ENCODE peak calls at places on chromosomes 6 and 20, in eight cellular contexts. R, V, H, B, A, Q, P and K are unnamed samples. For H3K36me3 and H3K27me3, the result is how much of the 10 kb centered on the place peaks cover.

GRCh38 chr6:127855542-127856159 is 45.2 kb downstream of the THEMIS start:
- DNase-seq in R (no peak), V (no peak), H (peak), B (peak), A (no peak), Q (peak), P (no peak), K (no peak)

GRCh38 chr6:33744895-33745546 is 1.7 kb downstream of the IP6K3 start:
- DNase-seq in R (no peak), V (no peak), H (no peak), B (no peak), A (no peak), Q (no peak), P (no peak), K (peak)

GRCh38 chr20:63441136-63441776 is 31.2 kb downstream of the KCNQ2 start:
- DNase-seq in R (no peak), V (no peak), H (no peak), B (no peak), A (no peak), Q (no peak), P (no peak), K (no peak)

GRCh38 chr20:2907519-2907918 is 34.2 kb downstream of the PTPRA start:
- DNase-seq in R (no peak), V (no peak), H (no peak), B (no peak), A (no peak), Q (no peak), P (no peak), K (no peak)

GRCh38 chr20:4091332-4092135 is 76.2 kb upstream of the RNF24 start:
- DNase-seq in R (no peak), V (peak), H (peak), B (peak), A (no peak), Q (peak), P (peak), K (peak)

GRCh38 chr6:28225056-28225834 is at the start of gene ZSCAN9:
- DNase-seq in R (no peak), V (peak), H (peak), B (peak), A (peak), Q (peak), P (peak), K (peak)

GRCh38 chr6:38138374-38138773 is 318.8 kb downstream of the ZFAND3 start:
- DNase-seq in R (no peak), V (no peak), H (peak), B (no peak), A (no peak), Q (no peak), P (no peak), K (peak)

GRCh38 chr20:13128173-13128572 is 92.9 kb upstream of the ISM1 start:
- DNase-seq in R (no peak), V (no peak), H (no peak), B (no peak), A (no peak), Q (no peak), P (no peak), K (no peak)

GRCh38 chr6:11212625-11213024 is 19.8 kb downstream of the NEDD9 start:
- DNase-seq in R (no peak), V (no peak), H (no peak), B (peak), A (no peak), Q (no peak), P (no peak), K (no peak)

GRCh38 chr6:88650029-88650619 is 313.3 kb downstream of the RNGTT start:
- DNase-seq in R (no peak), V (no peak), H (no peak), B (no peak), A (no peak), Q (no peak), P (no peak), K (no peak)

GRCh38 chr6:31128093-31128676 is 7.9 kb upstream of the CDSN start:
- DNase-seq in R (no peak), V (peak), H (peak), B (peak), A (no peak), Q (peak), P (no peak), K (peak)

GRCh38 chr6:88492824-88493223 is 326.7 kb upstream of the CNR1 start:
- DNase-seq in R (no peak), V (no peak), H (no peak), B (no peak), A (no peak), Q (peak), P (no peak), K (peak)

GRCh38 chr6:148407372-148407771 is 64.7 kb downstream of the SASH1 start:
- DNase-seq in R (no peak), V (no peak), H (no peak), B (no peak), A (no peak), Q (no peak), P (no peak), K (no peak)

GRCh38 chr20:31638317-31638716 is 605 bp downstream of the COX4I2 start:
- DNase-seq in R (no peak), V (no peak), H (no peak), B (no peak), A (no peak), Q (no peak), P (no peak), K (peak)

GRCh38 chr20:32582659-32583580 is 2.2 kb downstream of the NOL4L start:
- DNase-seq in R (no peak), V (peak), H (peak), B (peak), A (no peak), Q (peak), P (no peak), K (peak)

GRCh38 chr6:13362432-13362831 is 34.1 kb upstream of the TBC1D7 start:
- DNase-seq in R (no peak), V (no peak), H (no peak), B (no peak), A (no peak), Q (no peak), P (no peak), K (no peak)

GRCh38 chr6:33720998-33721397 is 9.5 kb upstream of the UQCC2 start:
- DNase-seq in R (no peak), V (no peak), H (no peak), B (no peak), A (no peak), Q (no peak), P (no peak), K (no peak)

GRCh38 chr6:30717129-30717844 is at the start of gene MDC1:
- DNase-seq in R (peak), V (peak), H (peak), B (peak), A (peak), Q (peak), P (peak), K (peak)

GRCh38 chr20:6909608-6910007 is 142.1 kb downstream of the BMP2 start:
- DNase-seq in R (no peak), V (no peak), H (no peak), B (no peak), A (no peak), Q (no peak), P (no peak), K (no peak)

GRCh38 chr6:31639449-31639861 is 13.0 kb downstream of the BAG6 start:
- DNase-seq in R (no peak), V (no peak), H (no peak), B (no peak), A (no peak), Q (no peak), P (no peak), K (no peak)

GRCh38 chr6:95249176-95249575 is 328.2 kb upstream of the MANEA start:
- DNase-seq in R (no peak), V (no peak), H (no peak), B (no peak), A (no peak), Q (no peak), P (no peak), K (no peak)

GRCh38 chr6:157831424-157832249 is 8.6 kb downstream of the SNX9 start:
- DNase-seq in R (no peak), V (no peak), H (peak), B (no peak), A (no peak), Q (no peak), P (no peak), K (peak)

GRCh38 chr20:36275011-36275410 is 31.1 kb upstream of the DLGAP4 start:
- DNase-seq in R (no peak), V (no peak), H (no peak), B (no peak), A (no peak), Q (no peak), P (no peak), K (peak)

GRCh38 chr6:69279805-69280204 is 517.0 kb downstream of the LMBRD1 start:
- DNase-seq in R (no peak), V (no peak), H (peak), B (no peak), A (no peak), Q (no peak), P (no peak), K (no peak)

GRCh38 chr6:90003941-90004340 is 109.7 kb downstream of the GJA10 start:
- DNase-seq in R (no peak), V (no peak), H (no peak), B (no peak), A (no peak), Q (no peak), P (no peak), K (no peak)

GRCh38 chr6:129709909-129710721 is at the start of gene ARHGAP18:
- DNase-seq in R (peak), V (peak), H (peak), B (peak), A (peak), Q (peak), P (peak), K (peak)

GRCh38 chr6:163585932-163586437 is 171.5 kb downstream of the QKI start:
- DNase-seq in R (no peak), V (no peak), H (no peak), B (peak), A (no peak), Q (peak), P (no peak), K (no peak)

GRCh38 chr20:39850821-39851330 is 838.2 kb downstream of the MAFB start:
- DNase-seq in R (no peak), V (no peak), H (peak), B (no peak), A (no peak), Q (no peak), P (no peak), K (peak)

GRCh38 chr20:47546184-47547033 is 44.7 kb downstream of the NCOA3 start:
- DNase-seq in R (no peak), V (no peak), H (no peak), B (no peak), A (no peak), Q (no peak), P (no peak), K (no peak)

GRCh38 chr6:76681781-76682180 is 609.3 kb upstream of the IMPG1 start:
- DNase-seq in R (no peak), V (no peak), H (no peak), B (no peak), A (no peak), Q (no peak), P (no peak), K (no peak)

GRCh38 chr20:25237610-25238318 is 10.1 kb upstream of the PYGB start:
- DNase-seq in R (peak), V (no peak), H (no peak), B (no peak), A (peak), Q (peak), P (no peak), K (no peak)

GRCh38 chr6:28537065-28537464 is 11.4 kb downstream of the GPX5 start:
- DNase-seq in R (no peak), V (no peak), H (peak), B (no peak), A (peak), Q (no peak), P (no peak), K (no peak)

GRCh38 chr6:168827484-168827883 is 386.5 kb downstream of the SMOC2 start:
- DNase-seq in R (no peak), V (no peak), H (no peak), B (no peak), A (peak), Q (no peak), P (no peak), K (no peak)

GRCh38 chr20:48329676-48330644 is 497.8 kb downstream of the PREX1 start:
- DNase-seq in R (no peak), V (no peak), H (peak), B (no peak), A (no peak), Q (no peak), P (peak), K (peak)

GRCh38 chr6:102415891-102416290 is 1022.4 kb downstream of the GRIK2 start:
- DNase-seq in R (no peak), V (no peak), H (no peak), B (no peak), A (no peak), Q (no peak), P (no peak), K (no peak)

GRCh38 chr20:2865630-2866029 is 7.7 kb upstream of the PTPRA start:
- DNase-seq in R (no peak), V (no peak), H (peak), B (no peak), A (no peak), Q (no peak), P (no peak), K (peak)

GRCh38 chr6:167699141-167700036 is 127.3 kb upstream of the AFDN start:
- DNase-seq in R (peak), V (peak), H (peak), B (peak), A (no peak), Q (peak), P (peak), K (peak)

GRCh38 chr6:1608976-1609661 is 596 bp upstream of the FOXC1 start:
- DNase-seq in R (no peak), V (peak), H (peak), B (no peak), A (no peak), Q (peak), P (no peak), K (peak)

GRCh38 chr20:8790442-8791074 is 278.3 kb upstream of the PLCB4 start:
- DNase-seq in R (no peak), V (no peak), H (peak), B (peak), A (no peak), Q (no peak), P (no peak), K (peak)

GRCh38 chr20:57705103-57705899 is 4.5 kb downstream of the PMEPA1 start:
- DNase-seq in R (no peak), V (no peak), H (no peak), B (no peak), A (no peak), Q (no peak), P (no peak), K (no peak)
- H3K4me3 ChIP-seq in R (no peak), V (no peak), H (peak), B (no peak), A (no peak), Q (no peak), P (no peak), K (no peak)

DNA sequence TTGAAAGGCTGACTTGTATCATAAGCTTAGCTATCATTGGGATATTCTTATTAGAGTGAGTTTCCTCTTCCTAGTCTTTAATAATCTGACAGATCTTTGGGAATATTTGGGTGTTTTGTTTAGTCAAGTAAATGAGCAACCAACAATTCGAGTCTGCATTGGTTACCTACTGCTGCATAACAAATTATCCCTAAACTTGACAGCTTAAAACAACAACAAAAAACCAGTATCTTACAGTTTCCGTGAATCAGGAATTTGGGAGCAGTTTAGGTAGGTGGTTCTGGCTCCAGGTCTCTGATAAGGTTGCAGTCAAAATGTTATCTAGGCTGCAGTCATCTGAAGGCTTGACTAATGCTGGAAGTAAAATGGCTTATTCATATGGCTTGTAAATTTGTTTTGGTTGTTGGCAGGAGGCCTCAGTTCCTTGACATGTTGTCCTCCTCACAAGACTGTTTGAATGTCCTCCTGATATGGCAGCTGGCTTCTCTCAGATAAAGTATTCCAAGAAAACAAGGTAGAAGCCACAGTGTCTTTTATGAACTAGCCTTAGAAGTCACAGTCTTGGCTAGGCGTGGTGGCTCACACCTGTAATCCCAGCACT is 7.2 kb downstream of the GTF3C6 start:
- DNase-seq in R (no peak), V (no peak), H (peak), B (no peak), A (no peak), Q (no peak), P (no peak), K (no peak)
- H3K36me3 ChIP-seq in R (under half), V (half or more), H (half or more), B (under half), A (half or more), Q (under half), P (half or more), K (under half)

DNA sequence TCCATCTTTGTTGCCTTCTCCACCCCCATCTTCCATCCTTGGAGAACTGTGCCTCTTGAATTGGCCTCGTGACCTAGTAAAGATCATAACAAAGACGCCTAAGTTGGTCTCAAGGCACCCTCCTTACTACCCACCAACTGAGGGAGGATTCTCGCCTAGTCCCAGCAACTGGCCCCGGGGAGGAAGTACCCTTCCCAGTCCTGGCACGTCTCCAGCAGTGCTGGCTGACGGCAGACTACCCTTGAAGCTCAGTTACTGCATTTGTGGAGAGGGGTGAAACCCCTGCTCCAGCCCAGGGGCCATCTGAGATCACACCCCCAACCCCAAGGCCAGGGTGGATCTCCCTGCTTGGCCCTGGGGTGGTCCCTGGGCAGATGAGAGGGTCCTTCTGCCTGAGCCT is 2.1 kb upstream of the OSBPL2 start:
- DNase-seq in R (no peak), V (no peak), H (no peak), B (no peak), A (no peak), Q (no peak), P (no peak), K (no peak)
- H3K27me3 ChIP-seq in R (under half), V (under half), H (under half), B (under half), A (under half), Q (under half), P (under half), K (under half)

GRCh38 chr6:131037194-131037897 is 25.7 kb downstream of the EPB41L2 start:
- DNase-seq in R (no peak), V (no peak), H (no peak), B (no peak), A (no peak), Q (no peak), P (no peak), K (no peak)
- H3K4me3 ChIP-seq in R (no peak), V (no peak), H (no peak), B (no peak), A (no peak), Q (no peak), P (no peak), K (no peak)